ENCODE peak calls at places on chromosome X, in five cellular contexts. O, P, G, B and L are unnamed samples.

GRCh38 chrX:76555816-76556215 is 128.3 kb downstream of the MAGEE1 start:
- DNase-seq in O (peak), P (no peak), G (no peak), B (peak), L (no peak)

GRCh38 chrX:155179343-155179997 is 36.8 kb upstream of the VBP1 start:
- DNase-seq in O (no peak), P (no peak), G (no peak), B (no peak), L (no peak)

GRCh38 chrX:123860983-123861382 is 1.1 kb downstream of the XIAP start:
- DNase-seq in O (no peak), P (no peak), G (no peak), B (no peak), L (no peak)

GRCh38 chrX:97672608-97673007 is 788.9 kb downstream of the RPA4 start:
- DNase-seq in O (no peak), P (no peak), G (no peak), B (no peak), L (no peak)

GRCh38 chrX:77342028-77342427 is 105.2 kb upstream of the FGF16 start:
- DNase-seq in O (no peak), P (no peak), G (no peak), B (no peak), L (no peak)

GRCh38 chrX:119223784-119224183 is 12.3 kb upstream of the PGRMC1 start:
- DNase-seq in O (no peak), P (no peak), G (no peak), B (no peak), L (no peak)

GRCh38 chrX:7132335-7133035 is 15.0 kb upstream of the STS start:
- DNase-seq in O (peak), P (peak), G (peak), B (no peak), L (no peak)

GRCh38 chrX:7170903-7171302 is 22.9 kb upstream of the PUDP start:
- DNase-seq in O (peak), P (no peak), G (no peak), B (no peak), L (no peak)

GRCh38 chrX:151828434-151829080 is 84.1 kb upstream of the MAGEA4 start:
- DNase-seq in O (no peak), P (peak), G (no peak), B (no peak), L (no peak)

GRCh38 chrX:7586126-7586525 is 256.8 kb upstream of the VCX start:
- DNase-seq in O (peak), P (peak), G (no peak), B (peak), L (no peak)

GRCh38 chrX:4674028-4674782 is 960.8 kb upstream of the PRKX start:
- DNase-seq in O (no peak), P (no peak), G (no peak), B (no peak), L (no peak)

GRCh38 chrX:48475774-48476577 is at the start of gene FTSJ1:
- DNase-seq in O (peak), P (peak), G (peak), B (peak), L (peak)

GRCh38 chrX:149569770-149570169 is 17.5 kb downstream of the MAGEA9B start:
- DNase-seq in O (no peak), P (no peak), G (no peak), B (no peak), L (no peak)

GRCh38 chrX:31320740-31321139 is 248.9 kb upstream of the FTHL17 start:
- DNase-seq in O (no peak), P (no peak), G (no peak), B (no peak), L (no peak)

GRCh38 chrX:102720237-102721168 is at the start of gene GPRASP3:
- DNase-seq in O (peak), P (peak), G (no peak), B (peak), L (peak)

GRCh38 chrX:103210056-103210455 is 4.9 kb upstream of the BEX4 start:
- DNase-seq in O (no peak), P (no peak), G (no peak), B (no peak), L (no peak)

GRCh38 chrX:24014388-24015018 is 12.5 kb downstream of the KLHL15 start:
- DNase-seq in O (no peak), P (peak), G (no peak), B (no peak), L (no peak)

GRCh38 chrX:54044126-54044876 is at the start of gene PHF8:
- DNase-seq in O (peak), P (peak), G (peak), B (peak), L (peak)

GRCh38 chrX:21840199-21840557 is 761 bp downstream of the MBTPS2 start:
- DNase-seq in O (no peak), P (peak), G (no peak), B (no peak), L (no peak)

GRCh38 chrX:110418857-110419249 is 60.2 kb downstream of the RTL9 start:
- DNase-seq in O (no peak), P (no peak), G (no peak), B (no peak), L (peak)

GRCh38 chrX:440636-441035 is 53.9 kb upstream of the PPP2R3B start:
- DNase-seq in O (no peak), P (no peak), G (no peak), B (no peak), L (no peak)